ENCODE peak calls at places on chromosomes 12 and 14, in six cellular contexts. R is Right ventricle myocardium inferior, P is germinal center, K is osteocyte, H is NCI-H460, Q is NCI-H2081. S is an unnamed sample.

GRCh38 chr12:13211859-13212664 is 15.5 kb downstream of the EMP1 start:
- DNase-seq in R (no peak), P (peak; percentile 57), K (no peak), H (peak; percentile 69), Q (peak; percentile 58), S (no peak)

GRCh38 chr14:50173891-50174290 is 57.5 kb downstream of the SOS2 start:
- DNase-seq in R (no peak), P (no peak), K (no peak), H (no peak), Q (no peak), S (no peak)

GRCh38 chr14:64605926-64606685 is 56.3 kb downstream of the PPP1R36 start:
- DNase-seq in R (no peak), P (no peak), K (no peak), H (no peak), Q (no peak), S (no peak)

GRCh38 chr12:66776974-66777373 is 98.1 kb upstream of the GRIP1 start:
- DNase-seq in R (no peak), P (no peak), K (no peak), H (no peak), Q (no peak), S (peak; percentile 61)

GRCh38 chr12:95328708-95329107 is 111.1 kb downstream of the VEZT start:
- DNase-seq in R (no peak), P (no peak), K (no peak), H (no peak), Q (no peak), S (no peak)

GRCh38 chr14:68233385-68233784 is 413.8 kb downstream of the RAD51B start:
- DNase-seq in R (no peak), P (no peak), K (no peak), H (no peak), Q (no peak), S (no peak)

GRCh38 chr12:85448548-85449139 is 168.6 kb downstream of the ALX1 start:
- DNase-seq in R (no peak), P (no peak), K (no peak), H (peak; percentile 9), Q (peak; percentile 23), S (no peak)

GRCh38 chr12:119748512-119748911 is 80.6 kb downstream of the PRKAB1 start:
- DNase-seq in R (no peak), P (no peak), K (no peak), H (no peak), Q (no peak), S (no peak)

GRCh38 chr12:128486951-128487350 is 220.0 kb downstream of the TMEM132C start:
- DNase-seq in R (no peak), P (no peak), K (no peak), H (no peak), Q (no peak), S (no peak)

GRCh38 chr14:103016594-103016993 is 40.8 kb downstream of the CDC42BPB start:
- DNase-seq in R (no peak), P (no peak), K (no peak), H (no peak), Q (no peak), S (no peak)

GRCh38 chr12:57069522-57069921 is 9.1 kb downstream of the NEMP1 start:
- DNase-seq in R (peak; percentile 68), P (peak; percentile 52), K (no peak), H (peak; percentile 78), Q (peak; percentile 34), S (peak; percentile 22)

GRCh38 chr14:105059917-105060565 is 5.2 kb downstream of the GPR132 start:
- DNase-seq in R (no peak), P (no peak), K (no peak), H (no peak), Q (no peak), S (no peak)